ENCODE peak calls at places on chromosomes 5 and 9, in five cellular contexts. P, K, D, A and X are unnamed samples.

GRCh38 chr5:136631176-136631575 is 265.8 kb upstream of the TRPC7 start:
- DNase-seq in P (no peak), K (no peak), A (no peak), D (no peak), X (no peak)

GRCh38 chr5:110321117-110321516 is 405.4 kb downstream of the TMEM232 start:
- DNase-seq in K (no peak), A (no peak), D (no peak), P (no peak), X (no peak)

GRCh38 chr9:111966851-111967250 is 70.2 kb downstream of the UGCG start:
- DNase-seq in A (no peak), P (no peak), K (peak), D (no peak), X (no peak)

GRCh38 chr9:124699575-124699974 is 71.5 kb downstream of the NR6A1 start:
- DNase-seq in K (no peak), P (no peak), A (no peak), D (no peak), X (no peak)

GRCh38 chr5:176337913-176338312 is 23.7 kb downstream of the KIAA1191 start:
- DNase-seq in A (no peak), D (no peak), K (no peak), P (no peak), X (no peak)

GRCh38 chr5:103262422-103262871 is 3.9 kb downstream of the MACIR start:
- DNase-seq in P (no peak), K (peak), D (no peak), A (no peak), X (no peak)

GRCh38 chr5:57805732-57806131 is 323.1 kb upstream of the ACTBL2 start:
- DNase-seq in A (no peak), D (no peak), P (no peak), K (no peak), X (no peak)

GRCh38 chr5:61417345-61417744 is 85.3 kb downstream of the ZSWIM6 start:
- DNase-seq in P (no peak), A (no peak), K (no peak), D (no peak), X (no peak)

GRCh38 chr5:60541980-60542379 is 158.0 kb downstream of the DEPDC1B start:
- DNase-seq in P (no peak), K (peak), A (no peak), D (no peak), X (no peak)

GRCh38 chr5:143976055-143976454 is 164.1 kb downstream of the HMHB1 start:
- DNase-seq in D (no peak), P (no peak), A (no peak), K (no peak), X (no peak)

GRCh38 chr9:124263800-124264426 is 6.2 kb downstream of the NEK6 start:
- DNase-seq in K (no peak), P (no peak), D (no peak), A (no peak), X (no peak)

GRCh38 chr9:75001719-75002421 is 26.2 kb downstream of the CARNMT1 start:
- DNase-seq in K (peak), P (no peak), A (no peak), D (peak), X (peak)

GRCh38 chr9:21385131-21385665 is at the start of gene IFNA2:
- DNase-seq in D (no peak), P (no peak), A (no peak), K (no peak), X (peak)

GRCh38 chr5:41143124-41143523 is 70.2 kb downstream of the C6 start:
- DNase-seq in P (no peak), A (no peak), D (no peak), K (no peak), X (no peak)